ENCODE peak calls at places on chromosomes 13 and 19, in seven cellular contexts. E is GM12878, O is brain microvascular endothelial cell, C is thoracic aorta, N is hepatocyte, D is ascending aorta, H is Peyer's patch. R is an unnamed sample.

GRCh38 chr13:95020298-95020987 is 280.8 kb downstream of the ABCC4 start:
- DNase-seq in E (no peak), N (no peak), C (no peak), D (no peak), O (peak), H (no peak), R (no peak)

GRCh38 chr19:47437500-47437899 is 18.2 kb upstream of the MEIS3 start:
- DNase-seq in E (no peak), C (no peak), H (no peak), O (no peak), D (no peak), N (no peak), R (no peak)

GRCh38 chr19:16405091-16405490 is 66.7 kb downstream of the EPS15L1 start:
- DNase-seq in D (no peak), E (no peak), H (no peak), C (no peak), N (no peak), O (no peak), R (no peak)

GRCh38 chr19:12792048-12792852 is 964 bp downstream of the JUNB start:
- DNase-seq in H (peak), D (peak), O (no peak), C (no peak), E (no peak), N (peak), R (no peak)

GRCh38 chr13:80504453-80504852 is 163.5 kb upstream of the SPRY2 start:
- DNase-seq in N (no peak), E (no peak), D (no peak), H (no peak), O (no peak), C (no peak), R (no peak)

GRCh38 chr13:25608181-25608580 is 236.4 kb downstream of the ATP8A2 start:
- DNase-seq in O (no peak), D (no peak), H (no peak), N (no peak), C (no peak), E (no peak), R (no peak)

GRCh38 chr13:99393791-99394735 is 86.9 kb upstream of the GPR183 start:
- DNase-seq in D (peak), O (no peak), H (peak), N (no peak), C (no peak), E (no peak), R (no peak)

GRCh38 chr13:42215578-42216421 is 56.2 kb upstream of the AKAP11 start:
- DNase-seq in H (peak), E (peak), C (no peak), N (peak), D (no peak), O (peak), R (peak)

GRCh38 chr19:55176116-55176515 is 4.0 kb downstream of the SYT5 start:
- DNase-seq in H (no peak), E (no peak), D (no peak), O (no peak), N (no peak), C (no peak), R (no peak)

GRCh38 chr19:7874080-7874856 is at the start of gene PRR36:
- DNase-seq in C (no peak), E (no peak), N (peak), D (no peak), H (no peak), O (no peak), R (no peak)

GRCh38 chr19:35488677-35489076 is 1.6 kb downstream of the KRTDAP start:
- DNase-seq in N (no peak), E (no peak), O (no peak), H (no peak), C (no peak), D (no peak), R (no peak)

GRCh38 chr19:29741226-29741625 is 26.2 kb upstream of the C19orf12 start:
- DNase-seq in O (no peak), D (no peak), N (no peak), C (no peak), H (no peak), E (no peak), R (no peak)

GRCh38 chr13:111325941-111326620 is 5.6 kb downstream of the TEX29 start:
- DNase-seq in E (no peak), H (peak), O (no peak), C (no peak), D (peak), N (no peak), R (no peak)

GRCh38 chr13:41931337-41931736 is 29.6 kb downstream of the VWA8 start:
- DNase-seq in N (no peak), E (no peak), D (no peak), C (no peak), O (no peak), H (no peak), R (no peak)

GRCh38 chr13:67515895-67516294 is 285.8 kb upstream of the PCDH9 start:
- DNase-seq in O (peak), D (no peak), C (no peak), E (no peak), H (no peak), N (no peak), R (peak)

GRCh38 chr13:26480246-26480855 is 77.1 kb upstream of the WASF3 start:
- DNase-seq in H (no peak), O (no peak), N (peak), E (no peak), D (no peak), C (no peak), R (peak)

GRCh38 chr13:31767175-31767900 is 28.0 kb downstream of the RXFP2 start:
- DNase-seq in H (no peak), N (no peak), E (no peak), O (peak), D (peak), C (no peak), R (peak)

GRCh38 chr19:18436651-18437478 is 1.1 kb downstream of the ISYNA1 start:
- DNase-seq in O (peak), C (no peak), D (peak), H (peak), E (no peak), N (peak), R (no peak)

GRCh38 chr13:20136781-20137703 is 23.8 kb downstream of the GJA3 start:
- DNase-seq in H (peak), D (no peak), E (no peak), C (no peak), O (no peak), N (peak), R (no peak)

GRCh38 chr19:4781851-4782250 is 9.7 kb upstream of the FEM1A start:
- DNase-seq in O (no peak), N (no peak), E (no peak), H (no peak), C (no peak), D (no peak), R (no peak)

GRCh38 chr13:95644611-95645052 is at the start of gene DZIP1:
- DNase-seq in C (peak), E (no peak), N (peak), D (peak), H (peak), O (peak), R (peak)

GRCh38 chr19:5112175-5112574 is 143.3 kb downstream of the KDM4B start:
- DNase-seq in D (no peak), O (no peak), C (no peak), H (no peak), N (no peak), E (no peak), R (no peak)

GRCh38 chr19:35932291-35932936 is 3.8 kb upstream of the LRFN3 start:
- DNase-seq in N (no peak), C (no peak), D (no peak), H (no peak), E (no peak), O (no peak), R (no peak)

GRCh38 chr13:99269627-99270252 is 11.6 kb upstream of the GPR18 start:
- DNase-seq in D (no peak), N (peak), C (no peak), O (peak), H (peak), E (no peak), R (peak)

GRCh38 chr19:4896372-4896771 is 6.3 kb downstream of the ARRDC5 start:
- DNase-seq in O (peak), N (no peak), D (no peak), E (no peak), C (no peak), H (no peak), R (peak)

GRCh38 chr19:46704379-46705076 is 12.4 kb downstream of the PRKD2 start:
- DNase-seq in O (peak), H (peak), C (peak), D (peak), E (no peak), N (peak), R (peak)

GRCh38 chr19:38351865-38352395 is 16.3 kb downstream of the CATSPERG start:
- DNase-seq in O (no peak), H (no peak), E (no peak), C (no peak), N (no peak), D (no peak), R (no peak)

GRCh38 chr19:18339703-18340102 is 695 bp upstream of the PGPEP1 start:
- DNase-seq in O (no peak), N (no peak), H (no peak), C (no peak), D (no peak), E (no peak), R (no peak)

GRCh38 chr19:37635076-37636056 is 19.9 kb downstream of the ZFP30 start:
- DNase-seq in O (no peak), H (no peak), E (no peak), N (no peak), D (no peak), C (no peak), R (no peak)

GRCh38 chr19:3479177-3479818 is 1.0 kb downstream of the SMIM24 start:
- DNase-seq in D (no peak), C (no peak), E (no peak), H (peak), N (peak), O (no peak), R (peak)

GRCh38 chr19:6260912-6261636 is 18.7 kb downstream of the MLLT1 start:
- DNase-seq in O (no peak), C (no peak), N (peak), D (no peak), E (no peak), H (no peak), R (peak)

GRCh38 chr13:112744306-112745021 is 54.6 kb downstream of the ATP11A start:
- DNase-seq in C (no peak), E (no peak), H (no peak), D (no peak), N (no peak), O (no peak), R (no peak)
- H3K27ac ChIP-seq in C (no peak), E (no peak), H (no peak), D (no peak), N (no peak), O (no peak), R (no peak)

DNA sequence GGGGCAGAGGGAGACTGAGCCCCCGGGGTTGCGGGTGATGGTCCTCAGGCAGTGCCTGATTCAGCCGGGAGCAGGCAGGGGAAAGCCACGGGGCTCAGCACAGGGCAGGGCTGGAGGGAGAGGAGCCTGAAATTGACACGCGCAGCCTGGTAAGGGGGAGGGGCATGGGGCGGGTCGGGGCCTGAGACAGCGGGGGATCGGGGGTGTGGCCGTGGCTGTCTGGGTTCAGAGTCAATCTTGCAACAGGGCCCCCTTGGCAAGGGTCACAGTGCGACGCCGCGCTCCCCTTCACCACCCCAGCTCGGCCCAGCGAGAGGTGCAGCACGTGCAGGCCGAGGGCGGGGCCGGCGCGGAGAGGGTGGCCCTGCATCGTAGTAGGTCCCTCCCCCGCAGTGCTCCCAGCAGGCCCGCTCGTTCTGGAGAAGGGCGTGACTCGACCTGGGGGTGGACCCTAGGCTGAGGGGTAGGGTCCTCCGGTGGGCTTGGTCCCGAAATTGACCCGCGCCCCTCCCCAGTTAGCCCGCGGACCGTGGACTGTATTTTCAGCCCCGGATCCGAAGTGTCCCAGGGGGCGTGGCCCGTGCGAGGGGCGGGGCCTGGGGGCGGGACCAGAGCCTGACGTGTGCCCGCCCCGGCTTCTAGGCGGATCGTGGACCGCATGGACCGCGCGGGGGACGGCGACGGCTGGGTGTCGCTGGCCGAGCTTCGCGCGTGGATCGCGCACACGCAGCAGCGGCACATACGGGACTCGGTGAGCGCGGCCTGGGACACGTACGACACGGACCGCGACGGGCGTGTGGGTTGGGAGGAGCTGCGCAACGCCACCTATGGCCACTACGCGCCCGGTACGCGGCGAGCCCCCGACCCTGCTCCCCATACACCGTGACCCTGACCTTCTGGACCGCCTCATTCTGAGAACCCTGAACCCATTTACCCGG is 6.0 kb downstream of the RCN3 start:
- DNase-seq in E (peak), C (no peak), O (peak), D (peak), N (peak), H (peak), R (peak)
- TF ChIP-seq CTCF in E (peak), C (no peak), O (peak), D (peak), N (no peak), H (no peak), R (peak)

GRCh38 chr13:71018544-71018943 is 848.5 kb downstream of the DACH1 start:
- DNase-seq in E (no peak), C (no peak), H (no peak), O (no peak), D (no peak), N (no peak), R (no peak)

GRCh38 chr13:71017607-71018006 is 849.4 kb downstream of the DACH1 start:
- DNase-seq in D (no peak), O (no peak), E (no peak), C (no peak), H (no peak), N (no peak), R (no peak)

GRCh38 chr13:71015021-71015420 is 852.0 kb downstream of the DACH1 start:
- DNase-seq in H (no peak), E (no peak), O (no peak), N (peak), C (no peak), D (no peak), R (no peak)

GRCh38 chr13:71015516-71015915 is 851.5 kb downstream of the DACH1 start:
- DNase-seq in C (no peak), H (no peak), E (no peak), O (no peak), N (no peak), D (no peak), R (no peak)
- H3K27ac ChIP-seq in C (no peak), H (no peak), E (no peak), O (no peak), N (peak), D (no peak), R (no peak)

DNA sequence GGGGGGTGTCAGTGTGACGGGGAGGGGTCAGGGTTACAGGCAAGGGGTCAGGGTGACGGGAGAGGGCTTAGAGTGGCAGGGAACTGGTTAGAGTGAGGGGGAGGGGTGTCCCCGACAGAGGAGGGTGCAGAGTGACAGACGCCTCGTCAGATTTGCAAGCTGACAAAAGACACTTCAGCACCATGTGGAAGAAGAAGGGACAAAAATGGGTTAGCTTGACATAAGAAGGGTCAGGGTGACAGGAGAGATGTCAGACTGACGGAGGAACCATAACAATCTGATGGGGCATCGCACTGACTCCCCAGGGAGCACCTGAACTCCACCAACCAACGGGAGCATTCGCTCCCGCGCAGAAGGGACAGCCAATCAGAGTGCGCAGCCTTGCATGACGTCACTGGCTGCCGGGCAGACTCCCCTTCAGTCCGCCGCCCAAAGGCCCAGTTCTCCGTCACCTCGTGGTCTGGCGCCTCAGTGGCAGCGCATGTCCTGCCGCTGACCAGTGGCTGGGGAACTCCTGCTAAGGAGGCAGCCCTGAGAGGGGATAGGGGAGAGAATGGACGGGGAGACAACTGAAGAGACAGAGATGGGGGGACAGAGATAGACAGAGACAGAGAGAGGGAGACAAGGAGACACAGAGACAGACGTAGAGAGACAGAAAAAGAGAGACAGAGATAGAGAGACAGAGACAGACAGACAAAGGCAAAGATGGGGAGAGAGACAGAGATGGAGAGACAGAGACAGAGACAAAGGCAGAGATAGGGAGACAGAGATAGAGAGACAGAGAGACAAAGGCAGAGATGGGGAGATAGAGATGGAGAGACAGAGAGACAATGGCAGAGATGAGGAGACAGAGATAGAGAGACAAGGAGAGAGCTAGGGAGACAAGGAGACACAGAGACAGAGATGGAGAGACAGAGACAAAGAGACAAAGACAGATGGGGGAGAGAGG is 30.2 kb downstream of the C19orf81 start:
- DNase-seq in D (peak), E (peak), C (no peak), O (peak), H (peak), N (peak), R (peak)
- TF ChIP-seq CTCF in D (no peak), E (no peak), C (no peak), O (no peak), H (no peak), N (no peak), R (no peak)

GRCh38 chr19:10006335-10006708 is 4.0 kb downstream of the COL5A3 start:
- DNase-seq in H (no peak), C (no peak), E (no peak), D (no peak), O (no peak), N (no peak), R (no peak)
- H3K27ac ChIP-seq in H (peak), C (peak), E (no peak), D (peak), O (peak), N (peak), R (peak)

GRCh38 chr19:2451138-2451537 is 5.6 kb downstream of the LMNB2 start:
- DNase-seq in C (no peak), E (no peak), H (no peak), D (no peak), O (no peak), N (no peak), R (no peak)
- TF ChIP-seq CTCF in C (no peak), E (no peak), H (no peak), D (no peak), O (no peak), N (no peak), R (no peak)

R was measured in RWPE1.